ENCODE peak calls at places on chromosomes 12 and 14, in five cellular contexts. One of them, this sample, is unnamed.

GRCh38 chr14:80047761-80048160 is 163.5 kb downstream of the DIO2 start:
- DNase-seq in fibroblast of pulmonary artery: peak; percentile 17
- DNase-seq in tibial artery: no peak
- DNase-seq in cardiac fibroblast: peak; percentile 5
- DNase-seq in right lobe of liver: no peak
- DNase-seq in this sample: no peak

GRCh38 chr14:56494167-56494566 is 85.4 kb upstream of the TMEM260 start:
- DNase-seq in tibial artery: no peak
- DNase-seq in right lobe of liver: no peak
- DNase-seq in fibroblast of pulmonary artery: no peak
- DNase-seq in cardiac fibroblast: no peak
- DNase-seq in this sample: no peak

GRCh38 chr14:103158688-103159087 is 35.4 kb downstream of the TNFAIP2 start:
- DNase-seq in cardiac fibroblast: no peak
- DNase-seq in fibroblast of pulmonary artery: no peak
- DNase-seq in tibial artery: no peak
- DNase-seq in right lobe of liver: no peak
- DNase-seq in this sample: no peak

GRCh38 chr14:54727929-54728328 is 161.0 kb downstream of the SAMD4A start:
- DNase-seq in cardiac fibroblast: no peak
- DNase-seq in fibroblast of pulmonary artery: no peak
- DNase-seq in tibial artery: peak; percentile 60
- DNase-seq in right lobe of liver: peak; percentile 59
- DNase-seq in this sample: no peak

GRCh38 chr14:91372680-91373495 is 44.7 kb downstream of the CCDC88C start:
- DNase-seq in cardiac fibroblast: no peak
- DNase-seq in right lobe of liver: no peak
- DNase-seq in fibroblast of pulmonary artery: no peak
- DNase-seq in tibial artery: no peak
- DNase-seq in this sample: no peak

GRCh38 chr14:104131968-104132732 is 6.2 kb upstream of the KIF26A start:
- DNase-seq in cardiac fibroblast: no peak
- DNase-seq in fibroblast of pulmonary artery: no peak
- DNase-seq in tibial artery: no peak
- DNase-seq in right lobe of liver: peak; percentile 42
- DNase-seq in this sample: no peak

GRCh38 chr12:84954415-84954814 is 41.8 kb upstream of the SLC6A15 start:
- DNase-seq in right lobe of liver: no peak
- DNase-seq in tibial artery: no peak
- DNase-seq in cardiac fibroblast: no peak
- DNase-seq in fibroblast of pulmonary artery: no peak
- DNase-seq in this sample: no peak

GRCh38 chr12:11991604-11992003 is 79.1 kb upstream of the BCL2L14 start:
- DNase-seq in fibroblast of pulmonary artery: no peak
- DNase-seq in tibial artery: no peak
- DNase-seq in right lobe of liver: no peak
- DNase-seq in cardiac fibroblast: no peak
- DNase-seq in this sample: no peak

GRCh38 chr14:51638071-51638944 is 13.4 kb upstream of the FRMD6 start:
- DNase-seq in cardiac fibroblast: peak; percentile 59
- DNase-seq in right lobe of liver: no peak
- DNase-seq in fibroblast of pulmonary artery: peak; percentile 45
- DNase-seq in tibial artery: peak; percentile 38
- DNase-seq in this sample: no peak

GRCh38 chr12:110316861-110317260 is 35.8 kb downstream of the ATP2A2 start:
- DNase-seq in right lobe of liver: no peak
- DNase-seq in cardiac fibroblast: peak; percentile 87
- DNase-seq in fibroblast of pulmonary artery: peak; percentile 82
- DNase-seq in tibial artery: no peak
- DNase-seq in this sample: no peak

GRCh38 chr12:93157279-93157678 is 220.4 kb upstream of the NUDT4 start:
- DNase-seq in cardiac fibroblast: no peak
- DNase-seq in tibial artery: no peak
- DNase-seq in right lobe of liver: no peak
- DNase-seq in fibroblast of pulmonary artery: no peak
- DNase-seq in this sample: no peak

GRCh38 chr14:50335389-50335788 is 23.3 kb downstream of the DMAC2L start:
- DNase-seq in fibroblast of pulmonary artery: peak; percentile 88
- DNase-seq in right lobe of liver: no peak
- DNase-seq in tibial artery: peak; percentile 72
- DNase-seq in cardiac fibroblast: peak; percentile 78
- DNase-seq in this sample: peak; percentile 20
- TF ChIP-seq CTCF in fibroblast of pulmonary artery: no peak
- TF ChIP-seq CTCF in right lobe of liver: no peak
- TF ChIP-seq CTCF in tibial artery: no peak
- TF ChIP-seq CTCF in cardiac fibroblast: no peak
- TF ChIP-seq CTCF in this sample: no peak

DNA sequence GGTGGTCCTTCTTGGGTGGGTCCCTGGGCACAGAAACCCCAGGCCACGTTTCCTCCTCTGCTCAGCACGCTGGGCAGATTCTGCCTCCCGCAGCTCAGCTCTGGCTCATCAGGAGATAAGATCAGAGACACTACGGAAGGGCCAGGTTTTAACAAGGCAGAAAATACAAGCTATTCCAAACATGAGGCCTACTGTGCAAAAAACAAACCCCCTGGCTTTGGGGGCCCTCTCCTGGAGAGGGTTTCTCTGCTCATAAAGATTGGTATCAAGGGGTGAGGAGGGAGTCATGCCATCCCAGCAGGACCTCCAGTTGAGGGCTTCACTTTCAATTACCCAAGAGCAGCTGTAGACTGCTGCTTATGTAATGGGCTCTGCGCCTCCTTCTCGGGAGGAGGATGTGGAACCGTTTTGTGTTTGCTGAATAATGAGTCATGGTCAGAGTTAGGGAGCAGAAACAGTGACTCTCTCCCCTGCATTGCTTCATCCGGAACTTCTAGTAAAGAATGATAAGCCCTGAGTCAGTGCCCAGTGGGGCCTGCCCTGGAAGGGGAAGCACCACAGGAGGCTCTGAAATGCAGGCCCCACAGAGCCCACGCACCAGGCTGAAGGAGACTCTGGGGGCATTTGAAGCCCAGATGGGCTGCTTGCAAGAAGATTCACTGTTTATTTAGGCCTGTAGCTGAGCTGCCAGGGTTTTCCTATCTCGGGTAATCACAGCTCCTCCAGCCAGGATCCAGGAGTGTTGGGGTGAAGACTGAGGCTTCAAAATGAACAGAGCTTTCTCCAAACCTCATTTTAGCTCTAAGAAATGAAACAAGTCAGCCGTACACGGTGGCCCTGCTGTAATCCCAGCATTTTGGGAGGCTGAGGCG is 79.3 kb downstream of the SSPN start:
- DNase-seq in tibial artery: peak; percentile 94
- DNase-seq in right lobe of liver: peak; percentile 53
- DNase-seq in fibroblast of pulmonary artery: peak; percentile 99
- DNase-seq in cardiac fibroblast: peak; percentile 100
- DNase-seq in this sample: no peak
- TF ChIP-seq CTCF in tibial artery: no peak
- TF ChIP-seq CTCF in right lobe of liver: no peak
- TF ChIP-seq CTCF in fibroblast of pulmonary artery: no peak
- TF ChIP-seq CTCF in cardiac fibroblast: peak; percentile 15
- TF ChIP-seq CTCF in this sample: no peak

DNA sequence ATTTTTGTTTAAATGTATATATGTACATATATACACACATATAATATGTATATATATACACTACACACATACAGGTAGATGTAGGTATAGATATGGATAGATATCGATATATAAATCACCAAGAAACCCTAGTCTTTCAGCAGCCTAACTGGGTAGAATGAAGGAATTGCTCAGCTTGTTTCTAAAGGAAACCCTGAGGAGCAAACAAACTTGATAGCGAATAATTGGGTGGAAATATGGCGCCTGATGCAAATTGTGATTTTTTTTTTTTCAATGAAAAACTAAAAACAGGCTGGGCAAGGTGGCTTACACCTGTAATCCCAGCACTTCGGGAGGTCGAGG is 254 bp upstream of the CCDC177 start:
- DNase-seq in fibroblast of pulmonary artery: no peak
- DNase-seq in tibial artery: no peak
- DNase-seq in cardiac fibroblast: no peak
- DNase-seq in right lobe of liver: no peak
- DNase-seq in this sample: no peak
- TF ChIP-seq CTCF in fibroblast of pulmonary artery: no peak
- TF ChIP-seq CTCF in tibial artery: peak; percentile 1
- TF ChIP-seq CTCF in cardiac fibroblast: no peak
- TF ChIP-seq CTCF in right lobe of liver: no peak
- TF ChIP-seq CTCF in this sample: peak; percentile 48

GRCh38 chr12:2284857-2285256 is 232.1 kb downstream of the CACNA1C start:
- DNase-seq in right lobe of liver: peak; percentile 66
- DNase-seq in tibial artery: peak; percentile 72
- DNase-seq in cardiac fibroblast: peak; percentile 73
- DNase-seq in fibroblast of pulmonary artery: peak; percentile 78
- DNase-seq in this sample: peak; percentile 83
- TF ChIP-seq CTCF in right lobe of liver: peak; percentile 61
- TF ChIP-seq CTCF in tibial artery: peak; percentile 64
- TF ChIP-seq CTCF in cardiac fibroblast: peak; percentile 83
- TF ChIP-seq CTCF in fibroblast of pulmonary artery: peak; percentile 84
- TF ChIP-seq CTCF in this sample: peak; percentile 66

GRCh38 chr12:90013409-90013808 is 304.8 kb upstream of the ATP2B1 start:
- DNase-seq in fibroblast of pulmonary artery: peak; percentile 35
- DNase-seq in right lobe of liver: no peak
- DNase-seq in tibial artery: no peak
- DNase-seq in cardiac fibroblast: no peak
- DNase-seq in this sample: no peak
- TF ChIP-seq CTCF in fibroblast of pulmonary artery: peak; percentile 38
- TF ChIP-seq CTCF in right lobe of liver: no peak
- TF ChIP-seq CTCF in tibial artery: no peak
- TF ChIP-seq CTCF in cardiac fibroblast: peak; percentile 11
- TF ChIP-seq CTCF in this sample: no peak

GRCh38 chr12:117861691-117862090 is 107.1 kb downstream of the KSR2 start:
- DNase-seq in cardiac fibroblast: no peak
- DNase-seq in tibial artery: no peak
- DNase-seq in fibroblast of pulmonary artery: no peak
- DNase-seq in right lobe of liver: no peak
- DNase-seq in this sample: no peak
- TF ChIP-seq CTCF in cardiac fibroblast: no peak
- TF ChIP-seq CTCF in tibial artery: no peak
- TF ChIP-seq CTCF in fibroblast of pulmonary artery: no peak
- TF ChIP-seq CTCF in right lobe of liver: no peak
- TF ChIP-seq CTCF in this sample: no peak

DNA sequence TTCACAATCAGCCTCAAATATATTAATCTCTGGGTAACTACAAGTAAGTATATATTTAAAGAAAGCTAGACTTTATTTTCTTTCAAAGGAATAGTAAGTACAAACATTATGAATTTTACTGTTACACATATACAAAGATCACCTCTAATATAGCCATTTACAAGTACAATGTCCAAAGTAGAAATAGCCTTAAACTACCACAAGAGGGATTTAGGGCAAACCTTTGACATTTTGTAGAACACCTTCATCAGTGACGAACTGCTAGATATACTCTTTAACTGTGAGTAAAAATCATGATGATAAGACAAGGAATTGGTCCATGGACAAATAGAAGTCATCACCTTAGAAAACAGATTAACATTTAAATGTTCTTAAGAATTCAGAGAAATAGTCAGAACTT is 69.8 kb downstream of the CNTN1 start:
- DNase-seq in fibroblast of pulmonary artery: no peak
- DNase-seq in right lobe of liver: no peak
- DNase-seq in tibial artery: no peak
- DNase-seq in cardiac fibroblast: no peak
- DNase-seq in this sample: no peak
- TF ChIP-seq CTCF in fibroblast of pulmonary artery: no peak
- TF ChIP-seq CTCF in right lobe of liver: no peak
- TF ChIP-seq CTCF in tibial artery: no peak
- TF ChIP-seq CTCF in cardiac fibroblast: no peak
- TF ChIP-seq CTCF in this sample: no peak

DNA sequence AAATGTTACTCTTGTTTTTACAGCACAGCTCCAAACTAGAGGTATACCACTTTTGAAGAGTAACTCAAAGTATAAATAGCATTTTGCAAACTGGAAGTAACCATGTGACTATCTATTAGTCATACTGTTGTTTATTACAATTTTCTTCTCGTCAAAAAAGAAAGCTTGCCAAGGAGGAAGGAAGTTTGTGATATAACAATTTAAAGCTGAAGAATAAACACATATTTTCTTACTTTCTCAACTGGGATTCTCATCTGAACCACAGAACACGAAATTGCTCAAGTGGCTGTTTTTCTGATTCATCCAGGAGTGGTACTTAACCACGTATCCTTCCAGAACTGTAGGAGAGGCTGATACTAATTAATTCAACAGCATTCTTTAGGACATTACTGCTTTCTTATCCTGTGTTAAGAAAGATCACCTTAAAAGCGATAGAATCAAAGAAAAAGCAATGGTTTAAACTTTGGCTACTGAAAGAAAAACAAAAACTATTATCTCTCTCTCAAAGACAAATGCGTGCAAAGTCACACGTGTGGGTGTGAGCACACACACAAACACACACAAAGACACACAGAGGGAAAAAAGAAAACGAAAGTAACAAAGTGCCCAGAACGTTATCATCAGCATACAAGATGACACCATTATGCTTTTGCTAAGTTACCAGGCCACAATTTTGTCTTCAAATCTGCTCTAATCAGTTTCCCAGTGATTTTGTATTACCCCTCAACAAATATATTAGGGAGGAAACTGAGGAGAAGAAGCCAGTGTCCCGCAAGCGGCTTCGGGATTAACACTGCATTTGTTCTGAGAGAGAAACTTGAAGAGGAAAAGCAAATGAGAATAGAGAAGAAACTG is at the start of gene CLEC2B:
- DNase-seq in tibial artery: no peak
- DNase-seq in cardiac fibroblast: peak; percentile 95
- DNase-seq in right lobe of liver: no peak
- DNase-seq in fibroblast of pulmonary artery: peak; percentile 93
- DNase-seq in this sample: no peak
- TF ChIP-seq CTCF in tibial artery: no peak
- TF ChIP-seq CTCF in cardiac fibroblast: no peak
- TF ChIP-seq CTCF in right lobe of liver: no peak
- TF ChIP-seq CTCF in fibroblast of pulmonary artery: no peak
- TF ChIP-seq CTCF in this sample: no peak

This sample was measured in endothelial cell.